ENCODE peak calls at places on chromosome 15, in five cellular contexts. One of them, this sample, is unnamed.
A peak's percentile ranks its signal among the peaks of the same experiment; 100 is the strongest.

GRCh38 chr15:29098652-29099051 is 171.0 kb downstream of the NSMCE3 start:
- DNase-seq in dorsolateral prefrontal cortex: no peak
- DNase-seq in breast epithelium: no peak
- DNase-seq in uterus: no peak
- DNase-seq in upper lobe of right lung: no peak
- DNase-seq in this sample: no peak

GRCh38 chr15:82890338-82891024 is 62.0 kb downstream of the HOMER2 start:
- DNase-seq in uterus: no peak
- DNase-seq in dorsolateral prefrontal cortex: no peak
- DNase-seq in breast epithelium: no peak
- DNase-seq in upper lobe of right lung: no peak
- DNase-seq in this sample: no peak

GRCh38 chr15:100779331-100780207 is 100.1 kb upstream of the ALDH1A3 start:
- DNase-seq in breast epithelium: no peak
- DNase-seq in upper lobe of right lung: peak; percentile 35
- DNase-seq in dorsolateral prefrontal cortex: no peak
- DNase-seq in uterus: peak; percentile 7
- DNase-seq in this sample: no peak

GRCh38 chr15:88126695-88127476 is 129.7 kb downstream of the NTRK3 start:
- DNase-seq in dorsolateral prefrontal cortex: no peak
- DNase-seq in uterus: no peak
- DNase-seq in upper lobe of right lung: no peak
- DNase-seq in breast epithelium: no peak
- DNase-seq in this sample: no peak

GRCh38 chr15:99507016-99507731 is 58.6 kb upstream of the MEF2A start:
- DNase-seq in upper lobe of right lung: no peak
- DNase-seq in dorsolateral prefrontal cortex: no peak
- DNase-seq in uterus: peak; percentile 53
- DNase-seq in breast epithelium: peak; percentile 42
- DNase-seq in this sample: no peak

GRCh38 chr15:93040288-93041158 is 48.5 kb downstream of the RGMA start:
- DNase-seq in dorsolateral prefrontal cortex: no peak
- DNase-seq in upper lobe of right lung: peak; percentile 84
- DNase-seq in breast epithelium: peak; percentile 68
- DNase-seq in uterus: no peak
- DNase-seq in this sample: no peak

GRCh38 chr15:72146221-72146620 is 28.0 kb downstream of the SENP8 start:
- DNase-seq in uterus: no peak
- DNase-seq in breast epithelium: no peak
- DNase-seq in upper lobe of right lung: no peak
- DNase-seq in dorsolateral prefrontal cortex: no peak
- DNase-seq in this sample: no peak

GRCh38 chr15:77627067-77627466 is 5.6 kb downstream of the LINGO1 start:
- DNase-seq in dorsolateral prefrontal cortex: no peak
- DNase-seq in upper lobe of right lung: no peak
- DNase-seq in uterus: no peak
- DNase-seq in breast epithelium: no peak
- DNase-seq in this sample: no peak

GRCh38 chr15:47378527-47378926 is 338.8 kb upstream of the SEMA6D start:
- DNase-seq in uterus: no peak
- DNase-seq in breast epithelium: no peak
- DNase-seq in dorsolateral prefrontal cortex: no peak
- DNase-seq in upper lobe of right lung: no peak
- DNase-seq in this sample: no peak

GRCh38 chr15:79643393-79643792 is 211.3 kb downstream of the MINAR1 start:
- DNase-seq in breast epithelium: no peak
- DNase-seq in dorsolateral prefrontal cortex: no peak
- DNase-seq in uterus: no peak
- DNase-seq in upper lobe of right lung: no peak
- DNase-seq in this sample: no peak

GRCh38 chr15:90594297-90594696 is 64.6 kb downstream of the CRTC3 start:
- DNase-seq in uterus: peak; percentile 65
- DNase-seq in dorsolateral prefrontal cortex: peak; percentile 64
- DNase-seq in breast epithelium: peak; percentile 84
- DNase-seq in upper lobe of right lung: peak; percentile 90
- DNase-seq in this sample: peak; percentile 90

GRCh38 chr15:98322551-98322950 is 325.8 kb upstream of the IGF1R start:
- DNase-seq in dorsolateral prefrontal cortex: no peak
- DNase-seq in breast epithelium: no peak
- DNase-seq in uterus: no peak
- DNase-seq in upper lobe of right lung: no peak
- DNase-seq in this sample: no peak

GRCh38 chr15:77667835-77668234 is 35.1 kb upstream of the LINGO1 start:
- DNase-seq in uterus: no peak
- DNase-seq in upper lobe of right lung: no peak
- DNase-seq in breast epithelium: no peak
- DNase-seq in dorsolateral prefrontal cortex: no peak
- DNase-seq in this sample: no peak

GRCh38 chr15:98800437-98801233 is 152.3 kb downstream of the IGF1R start:
- DNase-seq in uterus: peak; percentile 66
- DNase-seq in upper lobe of right lung: no peak
- DNase-seq in dorsolateral prefrontal cortex: peak; percentile 78
- DNase-seq in breast epithelium: no peak
- DNase-seq in this sample: no peak

GRCh38 chr15:57367556-57367955 is 8.7 kb upstream of the CGNL1 start:
- DNase-seq in uterus: no peak
- DNase-seq in upper lobe of right lung: no peak
- DNase-seq in dorsolateral prefrontal cortex: no peak
- DNase-seq in breast epithelium: no peak
- DNase-seq in this sample: no peak
- H3K27me3 ChIP-seq in uterus: no peaks in the 10 kb centered on the region
- H3K27me3 ChIP-seq in upper lobe of right lung: no peaks in the 10 kb centered on the region
- H3K27me3 ChIP-seq in dorsolateral prefrontal cortex: no peaks in the 10 kb centered on the region
- H3K27me3 ChIP-seq in breast epithelium: no peaks in the 10 kb centered on the region
- H3K27me3 ChIP-seq in this sample: no peaks in the 10 kb centered on the region

DNA sequence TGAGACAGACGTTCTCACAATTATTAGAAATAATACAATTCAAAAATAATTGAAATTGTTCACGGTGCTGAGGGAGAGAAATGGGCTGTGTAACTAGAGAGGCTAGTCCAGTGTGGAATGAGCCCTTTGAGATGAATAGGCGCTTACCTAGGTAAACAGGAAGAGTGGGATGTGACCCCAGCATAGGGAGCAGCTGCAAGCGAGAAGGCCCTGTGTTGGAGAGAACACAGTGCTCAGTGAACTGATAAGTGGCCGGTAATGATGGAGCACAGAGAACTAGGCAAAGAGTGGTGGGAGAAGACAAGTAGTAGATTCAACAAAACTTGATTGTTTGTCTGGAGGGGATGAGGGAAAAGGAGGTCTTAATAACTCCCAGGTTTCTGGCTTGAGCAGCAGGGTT is 103.9 kb downstream of the HCN4 start:
- DNase-seq in upper lobe of right lung: no peak
- DNase-seq in uterus: no peak
- DNase-seq in dorsolateral prefrontal cortex: no peak
- DNase-seq in breast epithelium: no peak
- DNase-seq in this sample: no peak
- H3K27me3 ChIP-seq in upper lobe of right lung: no peaks in the 10 kb centered on the region
- H3K27me3 ChIP-seq in uterus: no peaks in the 10 kb centered on the region
- H3K27me3 ChIP-seq in dorsolateral prefrontal cortex: no peaks in the 10 kb centered on the region
- H3K27me3 ChIP-seq in breast epithelium: no peaks in the 10 kb centered on the region
- H3K27me3 ChIP-seq in this sample: no peaks in the 10 kb centered on the region

GRCh38 chr15:28097656-28098359 is 1.3 kb downstream of the OCA2 start:
- DNase-seq in dorsolateral prefrontal cortex: no peak
- DNase-seq in uterus: no peak
- DNase-seq in breast epithelium: no peak
- DNase-seq in upper lobe of right lung: no peak
- DNase-seq in this sample: no peak
- H3K27me3 ChIP-seq in dorsolateral prefrontal cortex: peaks cover 7% of the 10 kb centered on the region
- H3K27me3 ChIP-seq in uterus: peaks cover 22% of the 10 kb centered on the region
- H3K27me3 ChIP-seq in breast epithelium: peaks cover 78% of the 10 kb centered on the region
- H3K27me3 ChIP-seq in upper lobe of right lung: peaks cover 27% of the 10 kb centered on the region
- H3K27me3 ChIP-seq in this sample: peaks cover 50% of the 10 kb centered on the region

GRCh38 chr15:41504751-41505492 is 8.7 kb downstream of the LTK start:
- DNase-seq in breast epithelium: no peak
- DNase-seq in uterus: no peak
- DNase-seq in dorsolateral prefrontal cortex: no peak
- DNase-seq in upper lobe of right lung: no peak
- DNase-seq in this sample: no peak
- H3K27me3 ChIP-seq in breast epithelium: peaks cover 41% of the 10 kb centered on the region
- H3K27me3 ChIP-seq in uterus: no peaks in the 10 kb centered on the region
- H3K27me3 ChIP-seq in dorsolateral prefrontal cortex: no peaks in the 10 kb centered on the region
- H3K27me3 ChIP-seq in upper lobe of right lung: peaks cover 44% of the 10 kb centered on the region
- H3K27me3 ChIP-seq in this sample: peaks cover 49% of the 10 kb centered on the region

GRCh38 chr15:96322401-96323249 is 7.9 kb upstream of the NR2F2 start:
- DNase-seq in upper lobe of right lung: no peak
- DNase-seq in breast epithelium: no peak
- DNase-seq in uterus: peak; percentile 81
- DNase-seq in dorsolateral prefrontal cortex: no peak
- DNase-seq in this sample: no peak

GRCh38 chr15:96325579-96326331 is 4.7 kb upstream of the NR2F2 start:
- DNase-seq in dorsolateral prefrontal cortex: no peak
- DNase-seq in uterus: no peak
- DNase-seq in upper lobe of right lung: no peak
- DNase-seq in breast epithelium: no peak
- DNase-seq in this sample: no peak

GRCh38 chr15:96323250-96324162 is 7.0 kb upstream of the NR2F2 start:
- DNase-seq in upper lobe of right lung: no peak
- DNase-seq in uterus: no peak
- DNase-seq in breast epithelium: no peak
- DNase-seq in dorsolateral prefrontal cortex: no peak
- DNase-seq in this sample: no peak

GRCh38 chr15:96324900-96325299 is 5.6 kb upstream of the NR2F2 start:
- DNase-seq in breast epithelium: no peak
- DNase-seq in upper lobe of right lung: no peak
- DNase-seq in uterus: no peak
- DNase-seq in dorsolateral prefrontal cortex: no peak
- DNase-seq in this sample: no peak

GRCh38 chr15:96324192-96324895 is 6.2 kb upstream of the NR2F2 start:
- DNase-seq in upper lobe of right lung: no peak
- DNase-seq in uterus: peak; percentile 81
- DNase-seq in breast epithelium: no peak
- DNase-seq in dorsolateral prefrontal cortex: no peak
- DNase-seq in this sample: no peak
- H3K27me3 ChIP-seq in upper lobe of right lung: peaks cover 45% of the 10 kb centered on the region
- H3K27me3 ChIP-seq in uterus: no peaks in the 10 kb centered on the region
- H3K27me3 ChIP-seq in breast epithelium: peaks cover 35% of the 10 kb centered on the region
- H3K27me3 ChIP-seq in dorsolateral prefrontal cortex: peaks cover 20% of the 10 kb centered on the region
- H3K27me3 ChIP-seq in this sample: peaks cover 87% of the 10 kb centered on the region

GRCh38 chr15:45134046-45134445 is 4.3 kb downstream of the DUOX1 start:
- DNase-seq in dorsolateral prefrontal cortex: no peak
- DNase-seq in upper lobe of right lung: peak; percentile 58
- DNase-seq in breast epithelium: no peak
- DNase-seq in uterus: no peak
- DNase-seq in this sample: no peak

GRCh38 chr15:45137703-45138102 is 7.9 kb downstream of the DUOX1 start:
- DNase-seq in dorsolateral prefrontal cortex: no peak
- DNase-seq in upper lobe of right lung: peak; percentile 15
- DNase-seq in uterus: no peak
- DNase-seq in breast epithelium: no peak
- DNase-seq in this sample: no peak

GRCh38 chr15:45134682-45135604 is 5.1 kb downstream of the DUOX1 start:
- DNase-seq in uterus: no peak
- DNase-seq in upper lobe of right lung: peak; percentile 71
- DNase-seq in breast epithelium: no peak
- DNase-seq in dorsolateral prefrontal cortex: no peak
- DNase-seq in this sample: no peak

GRCh38 chr15:45138814-45139765 is 9.3 kb downstream of the DUOX1 start:
- DNase-seq in upper lobe of right lung: peak; percentile 88
- DNase-seq in uterus: no peak
- DNase-seq in breast epithelium: no peak
- DNase-seq in dorsolateral prefrontal cortex: no peak
- DNase-seq in this sample: no peak

GRCh38 chr15:45136378-45136764 is 6.6 kb downstream of the DUOX1 start:
- DNase-seq in breast epithelium: no peak
- DNase-seq in uterus: no peak
- DNase-seq in upper lobe of right lung: peak; percentile 45
- DNase-seq in dorsolateral prefrontal cortex: no peak
- DNase-seq in this sample: no peak
- H3K27me3 ChIP-seq in breast epithelium: peaks cover 31% of the 10 kb centered on the region
- H3K27me3 ChIP-seq in uterus: peaks cover 16% of the 10 kb centered on the region
- H3K27me3 ChIP-seq in upper lobe of right lung: peaks cover 19% of the 10 kb centered on the region
- H3K27me3 ChIP-seq in dorsolateral prefrontal cortex: no peaks in the 10 kb centered on the region
- H3K27me3 ChIP-seq in this sample: peaks cover 18% of the 10 kb centered on the region

DNA sequence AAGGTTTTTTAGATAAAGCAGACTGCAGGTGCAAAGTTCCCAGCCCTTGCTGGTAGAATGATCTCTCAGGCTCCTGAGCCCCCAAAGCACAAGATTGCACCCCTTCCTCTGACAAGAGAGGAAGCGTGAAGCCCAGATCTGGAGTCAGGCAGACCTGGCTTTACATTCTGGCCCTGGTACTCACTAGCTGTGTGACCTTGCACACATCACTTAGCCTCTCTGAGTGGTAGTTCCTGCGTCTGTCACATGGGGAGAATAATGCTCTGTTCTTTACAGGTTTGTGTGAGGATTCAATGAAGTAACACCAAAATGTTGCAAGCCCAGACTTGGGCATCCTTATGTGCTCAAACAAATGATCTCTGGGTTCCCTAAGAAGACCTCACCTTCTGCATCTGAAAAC is 141.5 kb downstream of the SMAD6 start:
- DNase-seq in uterus: no peak
- DNase-seq in breast epithelium: no peak
- DNase-seq in dorsolateral prefrontal cortex: no peak
- DNase-seq in upper lobe of right lung: peak; percentile 3
- DNase-seq in this sample: no peak
- H3K27me3 ChIP-seq in uterus: no peaks in the 10 kb centered on the region
- H3K27me3 ChIP-seq in breast epithelium: no peaks in the 10 kb centered on the region
- H3K27me3 ChIP-seq in dorsolateral prefrontal cortex: no peaks in the 10 kb centered on the region
- H3K27me3 ChIP-seq in upper lobe of right lung: no peaks in the 10 kb centered on the region
- H3K27me3 ChIP-seq in this sample: no peaks in the 10 kb centered on the region

GRCh38 chr15:65990298-65990981 is 121.1 kb downstream of the RAB11A start:
- DNase-seq in breast epithelium: no peak
- DNase-seq in uterus: no peak
- DNase-seq in dorsolateral prefrontal cortex: no peak
- DNase-seq in upper lobe of right lung: no peak
- DNase-seq in this sample: no peak
- H3K27me3 ChIP-seq in breast epithelium: peaks cover 36% of the 10 kb centered on the region
- H3K27me3 ChIP-seq in uterus: no peaks in the 10 kb centered on the region
- H3K27me3 ChIP-seq in dorsolateral prefrontal cortex: no peaks in the 10 kb centered on the region
- H3K27me3 ChIP-seq in upper lobe of right lung: peaks cover 20% of the 10 kb centered on the region
- H3K27me3 ChIP-seq in this sample: peaks cover 66% of the 10 kb centered on the region

DNA sequence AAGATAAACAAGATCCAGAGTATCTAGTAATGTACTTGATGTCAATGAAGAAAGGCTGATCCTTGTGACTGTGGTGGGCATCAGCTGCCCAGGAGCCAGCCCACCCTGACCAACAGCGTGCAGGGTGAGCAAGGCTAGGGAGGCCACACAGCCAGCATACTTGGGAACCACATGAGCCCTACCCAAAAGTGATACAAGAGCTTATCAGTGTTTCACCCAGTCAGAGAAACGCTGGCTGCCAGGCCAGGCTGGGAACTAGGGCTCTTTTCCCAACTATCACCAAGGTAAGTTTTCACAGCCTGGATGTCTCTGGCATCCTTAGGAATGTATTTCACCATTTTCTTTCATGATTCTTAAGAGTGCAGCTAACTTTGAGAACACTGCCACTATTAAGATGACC is 24.9 kb downstream of the CHAC1 start:
- DNase-seq in upper lobe of right lung: no peak
- DNase-seq in breast epithelium: no peak
- DNase-seq in uterus: no peak
- DNase-seq in dorsolateral prefrontal cortex: no peak
- DNase-seq in this sample: peak; percentile 29
- H3K27me3 ChIP-seq in upper lobe of right lung: no peaks in the 10 kb centered on the region
- H3K27me3 ChIP-seq in breast epithelium: no peaks in the 10 kb centered on the region
- H3K27me3 ChIP-seq in uterus: no peaks in the 10 kb centered on the region
- H3K27me3 ChIP-seq in dorsolateral prefrontal cortex: no peaks in the 10 kb centered on the region
- H3K27me3 ChIP-seq in this sample: no peaks in the 10 kb centered on the region

This sample was measured in suprapubic skin.